ENCODE peak calls at places on chromosomes 16 and 17, in five cellular contexts. I, Y, K, R and E are unnamed samples.

GRCh38 chr17:3796110-3796821 is 4.7 kb downstream of the ITGAE start:
- DNase-seq in I (no peak), Y (no peak), K (no peak), R (no peak), E (no peak)

GRCh38 chr16:68921654-68922053 is 78.3 kb downstream of the TANGO6 start:
- DNase-seq in I (no peak), Y (no peak), K (peak; percentile 58), R (peak; percentile 75), E (no peak)

GRCh38 chr16:81004646-81005353 is 1.9 kb downstream of the CMC2 start:
- DNase-seq in I (no peak), Y (peak; percentile 46), K (no peak), R (peak; percentile 62), E (no peak)

GRCh38 chr17:2391597-2392251 is 9.1 kb downstream of the MNT start:
- DNase-seq in I (no peak), Y (no peak), K (no peak), R (no peak), E (no peak)

GRCh38 chr17:82751571-82752370 is at the start of gene TBCD:
- DNase-seq in I (peak; percentile 88), Y (peak; percentile 89), K (peak; percentile 87), R (peak; percentile 89), E (peak; percentile 91)

GRCh38 chr16:8931864-8932263 is 31.8 kb downstream of the USP7 start:
- DNase-seq in I (no peak), Y (peak; percentile 65), K (peak; percentile 62), R (peak; percentile 68), E (peak; percentile 52)

GRCh38 chr16:83328936-83329335 is 478.8 kb upstream of the HSBP1 start:
- DNase-seq in I (no peak), Y (no peak), K (no peak), R (no peak), E (no peak)

GRCh38 chr17:47621293-47622178 is 28.2 kb upstream of the KPNB1 start:
- DNase-seq in I (no peak), Y (peak; percentile 21), K (peak; percentile 15), R (peak; percentile 91), E (peak; percentile 52)

GRCh38 chr17:69709441-69709840 is 294.9 kb downstream of the MAP2K6 start:
- DNase-seq in I (no peak), Y (no peak), K (no peak), R (no peak), E (no peak)

GRCh38 chr17:27491713-27492190 is 35.5 kb downstream of the KSR1 start:
- DNase-seq in I (no peak), Y (no peak), K (peak; percentile 43), R (no peak), E (no peak)

GRCh38 chr17:74607219-74607618 is 15.1 kb upstream of the CD300LD start:
- DNase-seq in I (no peak), Y (no peak), K (no peak), R (no peak), E (no peak)

GRCh38 chr17:40432864-40433528 is 10.3 kb upstream of the IGFBP4 start:
- DNase-seq in I (no peak), Y (peak; percentile 66), K (no peak), R (peak; percentile 77), E (peak; percentile 59)

GRCh38 chr16:85662036-85662812 is 26.5 kb downstream of the GINS2 start:
- DNase-seq in I (no peak), Y (no peak), K (no peak), R (no peak), E (no peak)

GRCh38 chr17:15257316-15257925 is 7.7 kb downstream of the PMP22 start:
- DNase-seq in I (peak; percentile 84), Y (peak; percentile 87), K (peak; percentile 79), R (peak; percentile 72), E (peak; percentile 85)

GRCh38 chr17:1830288-1830687 is 483 bp downstream of the RPA1 start:
- DNase-seq in I (no peak), Y (no peak), K (no peak), R (no peak), E (no peak)

GRCh38 chr16:20020976-20021375 is 52.7 kb downstream of the GPR139 start:
- DNase-seq in I (no peak), Y (no peak), K (no peak), R (no peak), E (no peak)

GRCh38 chr16:14131774-14132695 is 60.9 kb downstream of the MRTFB start:
- DNase-seq in I (no peak), Y (no peak), K (no peak), R (peak; percentile 16), E (no peak)

GRCh38 chr16:66442502-66443268 is 15.6 kb downstream of the BEAN1 start:
- DNase-seq in I (no peak), Y (no peak), K (no peak), R (no peak), E (no peak)

GRCh38 chr16:49632798-49633189 is 223.1 kb downstream of the ZNF423 start:
- DNase-seq in I (no peak), Y (no peak), K (no peak), R (no peak), E (no peak)

GRCh38 chr17:31907342-31907975 is 6.0 kb upstream of the UTP6 start:
- DNase-seq in I (no peak), Y (peak; percentile 36), K (peak; percentile 57), R (peak; percentile 70), E (peak; percentile 39)

GRCh38 chr17:51014129-51014528 is 106.5 kb downstream of the SPAG9 start:
- DNase-seq in I (no peak), Y (no peak), K (no peak), R (no peak), E (no peak)

GRCh38 chr17:51012538-51012937 is 108.1 kb downstream of the SPAG9 start:
- DNase-seq in I (no peak), Y (no peak), K (no peak), R (no peak), E (no peak)

GRCh38 chr17:51015145-51015558 is 105.5 kb downstream of the SPAG9 start:
- DNase-seq in I (no peak), Y (no peak), K (no peak), R (peak; percentile 43), E (no peak)

GRCh38 chr17:51016099-51016498 is 104.6 kb downstream of the SPAG9 start:
- DNase-seq in I (no peak), Y (no peak), K (no peak), R (no peak), E (no peak)

DNA sequence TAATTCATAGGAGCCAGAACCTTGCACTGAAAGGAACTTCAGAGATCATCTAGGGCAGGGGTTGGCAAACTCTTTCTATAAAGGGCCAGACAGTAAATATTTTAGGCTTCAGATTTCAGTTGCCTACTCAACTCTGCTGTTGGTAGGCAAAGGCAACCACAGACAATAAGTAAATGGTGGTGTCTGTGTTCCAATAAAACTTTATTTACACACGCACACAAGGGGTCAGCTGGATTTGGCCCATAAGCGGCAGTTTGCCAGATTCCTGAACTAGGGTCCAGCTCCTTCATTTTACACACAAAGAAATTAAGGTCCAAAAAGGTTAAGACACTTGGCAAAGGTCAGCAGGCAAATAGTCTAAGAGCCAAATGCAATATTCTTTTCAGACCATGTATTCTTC is 107.3 kb downstream of the SPAG9 start:
- DNase-seq in I (no peak), Y (no peak), K (no peak), R (no peak), E (no peak)
- H3K36me3 ChIP-seq in I (peaks cover 12% of the 10 kb centered on the region), Y (peaks cover 11% of the 10 kb centered on the region), K (peaks cover 9% of the 10 kb centered on the region), R (peaks cover 14% of the 10 kb centered on the region), E (peaks cover 65% of the 10 kb centered on the region)

DNA sequence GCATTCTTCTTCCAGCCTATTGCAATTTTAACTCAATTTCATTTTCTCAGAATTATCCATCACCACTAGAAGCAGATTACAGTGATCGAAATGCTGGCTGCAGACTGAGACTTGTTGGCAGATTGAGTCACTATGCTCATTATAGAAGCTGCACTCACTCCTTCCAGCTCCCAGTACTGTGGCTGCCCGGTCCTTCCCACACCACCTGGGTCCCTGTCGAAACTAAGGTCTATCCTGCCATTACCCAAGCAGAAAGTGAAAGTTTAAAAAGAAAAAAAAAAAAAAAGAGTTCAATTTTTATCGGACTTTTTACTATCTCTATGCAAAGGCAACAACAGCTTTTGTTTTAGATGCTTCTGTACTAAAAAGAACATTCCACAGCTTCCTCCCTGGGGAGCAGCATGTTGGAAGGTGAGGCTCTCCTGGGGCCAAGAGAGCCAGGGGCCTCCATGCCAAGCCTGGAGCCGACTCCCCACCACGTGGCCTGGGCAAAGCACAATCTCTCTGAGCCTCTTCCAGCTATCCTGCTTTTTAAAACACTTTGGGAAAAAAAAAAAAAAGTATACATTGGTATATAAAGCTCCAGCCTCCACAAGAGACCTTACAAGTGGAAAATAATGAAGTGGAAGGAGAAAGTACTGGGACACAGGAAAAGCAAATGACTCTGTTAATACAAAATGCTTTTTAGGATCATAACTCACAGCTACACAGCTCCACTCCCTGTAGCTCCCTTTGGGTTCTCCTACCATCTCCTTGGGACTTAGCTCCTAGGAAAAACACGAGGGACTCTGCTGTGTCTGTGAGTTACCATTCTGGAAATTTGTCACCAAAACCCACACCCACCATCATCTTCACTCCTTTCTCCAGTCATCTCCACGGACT is 77.8 kb downstream of the USP31 start:
- DNase-seq in I (no peak), Y (peak; percentile 50), K (no peak), R (peak; percentile 37), E (no peak)
- H3K36me3 ChIP-seq in I (peaks cover 39% of the 10 kb centered on the region), Y (peaks cover 19% of the 10 kb centered on the region), K (peaks cover 31% of the 10 kb centered on the region), R (peaks cover 13% of the 10 kb centered on the region), E (peaks cover 3% of the 10 kb centered on the region)

GRCh38 chr17:58085039-58085715 is 2.0 kb downstream of the DYNLL2 start:
- DNase-seq in I (no peak), Y (no peak), K (no peak), R (no peak), E (no peak)
- H3K36me3 ChIP-seq in I (peaks cover 20% of the 10 kb centered on the region), Y (peaks cover 35% of the 10 kb centered on the region), K (peaks cover 9% of the 10 kb centered on the region), R (peaks cover 30% of the 10 kb centered on the region), E (peaks cover 6% of the 10 kb centered on the region)

DNA sequence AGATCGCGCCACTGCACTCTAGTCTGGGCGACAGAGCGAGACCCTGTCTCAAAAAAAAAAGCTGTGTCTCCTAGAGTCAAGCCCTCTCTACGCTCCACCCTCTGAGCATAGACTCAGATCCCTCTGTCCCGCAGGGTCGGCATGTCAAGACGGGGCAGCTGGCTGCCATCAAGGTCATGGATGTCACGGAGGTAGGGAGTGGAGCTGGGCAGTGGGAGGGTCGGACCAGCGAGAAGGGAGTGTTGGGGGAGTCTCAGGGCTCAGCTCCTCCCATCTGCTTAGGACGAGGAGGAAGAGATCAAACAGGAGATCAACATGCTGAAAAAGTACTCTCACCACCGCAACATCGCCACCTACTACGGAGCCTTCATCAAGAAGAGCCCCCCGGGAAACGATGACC is 18.5 kb upstream of the C17orf107 start:
- DNase-seq in I (no peak), Y (no peak), K (no peak), R (no peak), E (peak; percentile 13)
- H3K36me3 ChIP-seq in I (peaks cover 39% of the 10 kb centered on the region), Y (peaks cover 10% of the 10 kb centered on the region), K (peaks cover 10% of the 10 kb centered on the region), R (peaks cover 31% of the 10 kb centered on the region), E (peaks cover 50% of the 10 kb centered on the region)

DNA sequence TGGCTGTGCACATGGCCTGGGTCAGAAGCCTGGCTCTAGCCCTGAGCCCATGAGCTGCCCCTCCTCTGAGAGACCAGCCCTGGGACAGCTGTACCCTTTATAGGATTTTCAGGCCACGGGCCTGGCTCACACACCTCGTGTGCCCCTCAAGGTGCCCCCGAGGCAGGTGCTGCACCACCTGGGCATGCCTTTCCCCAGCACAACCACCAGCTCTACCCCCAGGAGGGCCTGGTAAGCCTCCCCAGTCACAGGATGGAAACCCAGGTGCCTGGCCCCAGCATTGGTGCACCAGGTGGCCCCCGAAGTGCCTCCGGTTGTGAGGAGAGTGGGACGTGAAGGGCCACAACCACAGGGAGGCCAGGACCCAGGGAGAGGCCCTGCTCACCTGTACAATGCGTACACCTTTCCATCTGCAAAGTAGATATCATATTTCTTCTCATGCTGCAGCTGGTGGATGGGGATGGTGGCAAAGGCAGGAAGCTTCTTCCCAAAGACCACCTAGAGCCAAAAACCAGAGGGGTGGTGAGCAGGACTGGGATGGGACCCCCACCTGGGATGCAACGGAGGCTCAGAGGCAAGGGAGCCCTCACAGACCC is 6.3 kb downstream of the ZNF598 start:
- DNase-seq in I (no peak), Y (no peak), K (no peak), R (no peak), E (no peak)
- H3K36me3 ChIP-seq in I (peaks cover 54% of the 10 kb centered on the region), Y (peaks cover 48% of the 10 kb centered on the region), K (peaks cover 27% of the 10 kb centered on the region), R (peaks cover 54% of the 10 kb centered on the region), E (peaks cover 51% of the 10 kb centered on the region)